ENCODE peak calls at places on chromosomes 5 and 9, in four cellular contexts. N is body of pancreas, R is BJ, Z is right atrium auricular region. H is an unnamed sample.

GRCh38 chr5:52822437-52822836 is 34.7 kb downstream of the ITGA1 start:
- DNase-seq in N (peak; percentile 56), R (no peak), Z (peak; percentile 70), H (no peak)

GRCh38 chr5:35294976-35295375 is 64.7 kb upstream of the PRLR start:
- DNase-seq in N (no peak), R (no peak), Z (no peak), H (no peak)

GRCh38 chr9:92404437-92404836 is at the start of gene OGN:
- DNase-seq in N (no peak), R (no peak), Z (no peak), H (no peak)

GRCh38 chr5:170333161-170333909 is 35.8 kb upstream of the LCP2 start:
- DNase-seq in N (no peak), R (no peak), Z (no peak), H (peak; percentile 49)

GRCh38 chr9:93659044-93659836 is 82.9 kb downstream of the PHF2 start:
- DNase-seq in N (peak; percentile 8), R (no peak), Z (no peak), H (no peak)

GRCh38 chr5:134577796-134578577 is 52.5 kb downstream of the JADE2 start:
- DNase-seq in N (peak; percentile 80), R (no peak), Z (peak; percentile 85), H (peak; percentile 74)

GRCh38 chr9:19720374-19720773 is 68.5 kb downstream of the SLC24A2 start:
- DNase-seq in N (no peak), R (no peak), Z (no peak), H (no peak)

GRCh38 chr5:72517961-72518690 is 10.9 kb upstream of the ZNF366 start:
- DNase-seq in N (no peak), R (no peak), Z (peak; percentile 80), H (no peak)

GRCh38 chr5:108726446-108727091 is 21.1 kb upstream of the FER start:
- DNase-seq in N (no peak), R (no peak), Z (no peak), H (no peak)

GRCh38 chr5:133247145-133247709 is 195.4 kb downstream of the HSPA4 start:
- DNase-seq in N (no peak), R (no peak), Z (no peak), H (no peak)

GRCh38 chr9:18296702-18297531 is 177.0 kb upstream of the ADAMTSL1 start:
- DNase-seq in N (no peak), R (peak; percentile 30), Z (no peak), H (no peak)

GRCh38 chr5:41835625-41836024 is 34.6 kb downstream of the OXCT1 start:
- DNase-seq in N (no peak), R (peak; percentile 49), Z (peak; percentile 72), H (no peak)

GRCh38 chr9:127856094-127856740 is 1.8 kb upstream of the ENG start:
- DNase-seq in N (no peak), R (no peak), Z (no peak), H (no peak)

GRCh38 chr5:114346171-114346570 is 15.7 kb upstream of the KCNN2 start:
- DNase-seq in N (no peak), R (no peak), Z (no peak), H (no peak)

GRCh38 chr9:134215709-134216448 is 51.5 kb upstream of the RNU6ATAC start:
- DNase-seq in N (no peak), R (peak; percentile 65), Z (no peak), H (no peak)

GRCh38 chr9:74006935-74007334 is 490.2 kb upstream of the RORB start:
- DNase-seq in N (no peak), R (no peak), Z (no peak), H (no peak)

GRCh38 chr9:73609381-73609780 is 457.7 kb downstream of the ANXA1 start:
- DNase-seq in N (no peak), R (no peak), Z (no peak), H (no peak)

GRCh38 chr5:110053824-110054223 is 364.1 kb downstream of the MAN2A1 start:
- DNase-seq in N (no peak), R (no peak), Z (no peak), H (no peak)

GRCh38 chr5:180338001-180338707 is 15.0 kb downstream of the GFPT2 start:
- DNase-seq in N (no peak), R (no peak), Z (no peak), H (no peak)

GRCh38 chr9:137453643-137454081 is 5.5 kb downstream of the NSMF start:
- DNase-seq in N (peak; percentile 67), R (no peak), Z (no peak), H (peak; percentile 63)

GRCh38 chr5:6359941-6360683 is 18.2 kb downstream of the MED10 start:
- DNase-seq in N (no peak), R (no peak), Z (peak; percentile 32), H (no peak)

GRCh38 chr9:79014929-79015699 is 556.7 kb upstream of the TLE4 start:
- DNase-seq in N (no peak), R (no peak), Z (no peak), H (no peak)

GRCh38 chr9:73441223-73441622 is 289.6 kb downstream of the ANXA1 start:
- DNase-seq in N (no peak), R (no peak), Z (no peak), H (no peak)

GRCh38 chr5:102450313-102450990 is 48.3 kb downstream of the SLCO6A1 start:
- DNase-seq in N (no peak), R (no peak), Z (no peak), H (no peak)
- TF ChIP-seq CTCF in N (no peak), R (no peak), Z (no peak), H (no peak)

GRCh38 chr9:70392189-70392588 is 22.3 kb downstream of the KLF9 start:
- DNase-seq in N (no peak), R (no peak), Z (no peak), H (no peak)
- TF ChIP-seq CTCF in N (peak; percentile 13), R (no peak), Z (peak; percentile 23), H (peak; percentile 19)

GRCh38 chr5:57659889-57660288 is 177.3 kb upstream of the ACTBL2 start:
- DNase-seq in N (no peak), R (no peak), Z (no peak), H (no peak)
- TF ChIP-seq CTCF in N (no peak), R (no peak), Z (no peak), H (no peak)

GRCh38 chr5:140962190-140962589 is 4.1 kb upstream of the PCDHAC2 start:
- DNase-seq in N (no peak), R (no peak), Z (no peak), H (no peak)
- TF ChIP-seq CTCF in N (no peak), R (no peak), Z (no peak), H (no peak)

DNA sequence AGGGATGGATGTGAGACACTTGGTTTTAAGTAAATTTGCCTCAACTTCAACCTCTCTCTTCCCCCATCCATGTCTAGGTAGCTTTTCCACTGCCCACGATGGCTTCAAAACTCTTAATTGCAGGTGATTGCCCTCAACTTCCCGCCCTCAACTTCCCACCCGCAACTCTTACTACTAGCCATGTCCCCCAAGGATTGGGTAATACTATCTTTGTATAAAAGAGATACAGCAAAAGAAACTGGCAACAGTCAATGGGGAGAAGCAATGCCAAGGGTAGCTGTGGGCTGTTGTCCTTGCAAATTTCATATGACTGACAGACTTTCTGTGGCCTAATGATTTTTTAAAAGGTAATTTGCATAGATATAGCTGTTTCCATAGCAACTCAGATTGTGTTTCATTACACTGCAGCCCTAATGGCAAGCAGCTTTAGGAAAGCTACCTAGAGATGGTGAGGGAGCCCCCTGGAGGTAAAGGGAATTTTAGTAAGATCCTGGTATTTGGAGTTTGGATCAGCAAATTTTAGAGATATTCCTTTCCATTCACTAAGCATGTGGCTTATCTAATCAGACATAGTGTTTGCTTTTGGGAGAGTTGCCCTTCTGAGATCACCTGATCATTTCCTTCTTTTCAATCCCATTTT is 421.5 kb upstream of the DAP start:
- DNase-seq in N (no peak), R (no peak), Z (no peak), H (no peak)
- TF ChIP-seq CTCF in N (peak; percentile 44), R (peak; percentile 70), Z (no peak), H (no peak)